ENCODE peak calls at places on chromosomes 4 and X, in four cellular contexts. E is cardiac muscle cell, H is transverse colon, J is colonic mucosa. X is an unnamed sample.
A peak's percentile ranks its signal among the peaks of the same experiment; 100 is the strongest.

GRCh38 chr4:186015212-186015817 is 53.6 kb upstream of the TLR3 start:
- DNase-seq in E (no peak), H (no peak), J (no peak), X (no peak)

GRCh38 chr4:153420361-153420760 is 45.8 kb upstream of the TMEM131L start:
- DNase-seq in E (peak; percentile 30), H (no peak), J (no peak), X (no peak)

GRCh38 chr4:59553063-59553738 is 1646.9 kb upstream of the ADGRL3 start:
- DNase-seq in E (peak; percentile 0), H (no peak), J (no peak), X (no peak)

GRCh38 chr4:128385683-128386304 is 98.2 kb upstream of the PGRMC2 start:
- DNase-seq in E (peak; percentile 58), H (no peak), J (no peak), X (no peak)

GRCh38 chrX:107205770-107206696 is at the start of the genes DNAAF6 and NUP62CL:
- DNase-seq in E (peak; percentile 31), H (peak; percentile 72), J (peak; percentile 75), X (peak; percentile 54)

GRCh38 chrX:9948406-9948805 is 18.8 kb upstream of the CLDN34 start:
- DNase-seq in E (no peak), H (no peak), J (no peak), X (no peak)

GRCh38 chr4:124484940-124485339 is 227.6 kb downstream of the ANKRD50 start:
- DNase-seq in E (no peak), H (no peak), J (no peak), X (no peak)

GRCh38 chr4:6761540-6762243 is 20.8 kb upstream of the KIAA0232 start:
- DNase-seq in E (no peak), H (no peak), J (no peak), X (no peak)

GRCh38 chr4:41304221-41304620 is 47.5 kb downstream of the UCHL1 start:
- DNase-seq in E (no peak), H (no peak), J (no peak), X (no peak)

GRCh38 chr4:108937066-108937465 is 174.2 kb upstream of the ETNPPL start:
- DNase-seq in E (no peak), H (no peak), J (no peak), X (no peak)

GRCh38 chr4:138576684-138577083 is 334.5 kb upstream of the SLC7A11 start:
- DNase-seq in E (peak; percentile 64), H (no peak), J (no peak), X (no peak)

GRCh38 chr4:184170996-184171395 is 46.7 kb downstream of the ENPP6 start:
- DNase-seq in E (peak; percentile 26), H (no peak), J (no peak), X (no peak)

GRCh38 chr4:8110071-8110986 is 48.3 kb downstream of the ABLIM2 start:
- DNase-seq in E (peak; percentile 14), H (no peak), J (no peak), X (no peak)

GRCh38 chrX:153299855-153300254 is 21.7 kb downstream of the PNMA6F start:
- DNase-seq in E (no peak), H (no peak), J (no peak), X (no peak)

GRCh38 chr4:110963621-110964020 is 340.7 kb upstream of the PITX2 start:
- DNase-seq in E (no peak), H (no peak), J (no peak), X (no peak)

GRCh38 chrX:9957743-9958142 is 9.4 kb upstream of the CLDN34 start:
- DNase-seq in E (no peak), H (no peak), J (no peak), X (no peak)

GRCh38 chr4:83009529-83009928 is 1.1 kb downstream of the LIN54 start:
- DNase-seq in E (peak; percentile 39), H (no peak), J (no peak), X (no peak)

GRCh38 chrX:21373637-21374162 is 518 bp upstream of the CNKSR2 start:
- DNase-seq in E (no peak), H (no peak), J (peak; percentile 48), X (no peak)

GRCh38 chrX:135707880-135708279 is 5.6 kb upstream of the CT45A1 start:
- DNase-seq in E (peak; percentile 0), H (peak; percentile 16), J (peak; percentile 34), X (no peak)

GRCh38 chr4:39855909-39856512 is 121.7 kb downstream of the PDS5A start:
- DNase-seq in E (peak; percentile 13), H (no peak), J (no peak), X (no peak)

GRCh38 chr4:84596826-84597225 is 13.9 kb downstream of the CDS1 start:
- DNase-seq in E (no peak), H (no peak), J (peak; percentile 34), X (no peak)

DNA sequence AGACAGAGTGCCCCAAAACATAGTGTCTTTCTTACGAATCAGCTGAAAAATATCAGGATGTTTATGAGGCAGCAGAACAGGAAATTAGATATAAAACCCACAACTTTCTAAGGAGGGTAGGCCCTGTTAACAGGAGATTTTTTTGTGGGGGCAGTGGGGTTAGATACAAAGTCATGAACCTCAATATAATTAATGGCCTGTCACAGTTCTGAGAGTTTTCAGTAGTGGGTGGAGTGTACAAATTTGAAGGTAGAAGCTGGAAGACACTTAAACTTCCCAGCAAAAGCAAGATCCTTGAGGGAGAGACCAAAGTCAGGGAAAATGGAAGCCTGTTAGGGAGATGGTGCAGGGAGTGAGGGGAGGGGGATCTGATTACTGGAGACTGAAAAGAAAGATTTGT is 17.4 kb downstream of the PAGE4 start:
- DNase-seq in E (no peak), H (no peak), J (no peak), X (no peak)
- H3K9me3 ChIP-seq in E (no peaks in the 10 kb centered on the region), H (no peaks in the 10 kb centered on the region), J (no peaks in the 10 kb centered on the region), X (no peaks in the 10 kb centered on the region)

GRCh38 chrX:154328646-154329045 is 33.1 kb downstream of the TKTL1 start:
- DNase-seq in E (no peak), H (no peak), J (no peak), X (no peak)
- H3K9me3 ChIP-seq in E (no peaks in the 10 kb centered on the region), H (no peaks in the 10 kb centered on the region), J (no peaks in the 10 kb centered on the region), X (no peaks in the 10 kb centered on the region)

GRCh38 chr4:107705742-107706556 is 14.1 kb downstream of the PAPSS1 start:
- DNase-seq in E (no peak), H (no peak), J (no peak), X (no peak)
- H3K9me3 ChIP-seq in E (no peaks in the 10 kb centered on the region), H (peaks cover 27% of the 10 kb centered on the region), J (no peaks in the 10 kb centered on the region), X (peaks cover 15% of the 10 kb centered on the region)

GRCh38 chr4:80459918-80460473 is 124.5 kb downstream of the CFAP299 start:
- DNase-seq in E (no peak), H (no peak), J (no peak), X (no peak)
- H3K9me3 ChIP-seq in E (no peaks in the 10 kb centered on the region), H (no peaks in the 10 kb centered on the region), J (no peaks in the 10 kb centered on the region), X (no peaks in the 10 kb centered on the region)

GRCh38 chr4:33650036-33650435 is 2594.3 kb downstream of the ARAP2 start:
- DNase-seq in E (peak; percentile 9), H (no peak), J (no peak), X (no peak)
- H3K9me3 ChIP-seq in E (no peaks in the 10 kb centered on the region), H (peaks cover 1% of the 10 kb centered on the region), J (no peaks in the 10 kb centered on the region), X (no peaks in the 10 kb centered on the region)

GRCh38 chr4:146621-147020 is 22.3 kb downstream of the ZNF718 start:
- DNase-seq in E (no peak), H (no peak), J (no peak), X (no peak)
- H3K9me3 ChIP-seq in E (peaks cover 4% of the 10 kb centered on the region), H (peaks cover 81% of the 10 kb centered on the region), J (peaks cover 7% of the 10 kb centered on the region), X (peaks cover 34% of the 10 kb centered on the region)

GRCh38 chrX:44904542-44905115 is 31.6 kb downstream of the KDM6A start:
- DNase-seq in E (no peak), H (no peak), J (no peak), X (no peak)

GRCh38 chrX:44906542-44906941 is 33.6 kb downstream of the KDM6A start:
- DNase-seq in E (no peak), H (no peak), J (no peak), X (no peak)

GRCh38 chrX:44908198-44908597 is 35.2 kb downstream of the KDM6A start:
- DNase-seq in E (peak; percentile 40), H (no peak), J (no peak), X (no peak)

GRCh38 chrX:44906041-44906440 is 33.1 kb downstream of the KDM6A start:
- DNase-seq in E (no peak), H (no peak), J (no peak), X (no peak)

GRCh38 chrX:44908838-44909237 is 35.9 kb downstream of the KDM6A start:
- DNase-seq in E (no peak), H (no peak), J (no peak), X (no peak)
- H3K9me3 ChIP-seq in E (no peaks in the 10 kb centered on the region), H (no peaks in the 10 kb centered on the region), J (no peaks in the 10 kb centered on the region), X (no peaks in the 10 kb centered on the region)

DNA sequence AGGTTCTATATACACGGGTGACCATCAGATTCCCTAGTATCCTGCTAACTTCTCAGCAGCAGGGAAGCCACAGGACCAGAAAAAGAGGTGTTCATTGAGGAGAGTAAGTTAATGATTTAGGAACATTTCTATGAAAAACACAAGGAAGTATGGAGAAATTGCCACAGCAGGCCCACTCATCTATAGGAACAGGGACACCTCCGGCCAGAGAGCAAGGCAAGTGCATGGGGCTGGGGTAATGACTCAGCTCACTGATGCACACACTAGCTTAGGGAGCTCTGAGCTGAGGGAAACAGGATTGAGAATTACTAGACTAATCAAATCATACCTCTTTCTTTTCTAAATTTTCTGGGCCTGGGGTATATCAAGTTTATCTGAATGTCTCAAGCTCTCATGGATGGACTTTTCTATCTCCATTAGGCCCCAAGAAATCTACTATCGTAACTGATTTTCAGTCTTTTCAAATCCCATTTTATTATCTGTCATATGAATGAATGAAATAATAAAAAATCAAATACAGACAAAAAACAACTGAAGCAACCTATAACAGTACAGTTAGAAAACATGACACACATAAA is 89.9 kb downstream of the FBXO8 start:
- DNase-seq in E (no peak), H (no peak), J (no peak), X (no peak)
- H3K9me3 ChIP-seq in E (no peaks in the 10 kb centered on the region), H (no peaks in the 10 kb centered on the region), J (no peaks in the 10 kb centered on the region), X (no peaks in the 10 kb centered on the region)

DNA sequence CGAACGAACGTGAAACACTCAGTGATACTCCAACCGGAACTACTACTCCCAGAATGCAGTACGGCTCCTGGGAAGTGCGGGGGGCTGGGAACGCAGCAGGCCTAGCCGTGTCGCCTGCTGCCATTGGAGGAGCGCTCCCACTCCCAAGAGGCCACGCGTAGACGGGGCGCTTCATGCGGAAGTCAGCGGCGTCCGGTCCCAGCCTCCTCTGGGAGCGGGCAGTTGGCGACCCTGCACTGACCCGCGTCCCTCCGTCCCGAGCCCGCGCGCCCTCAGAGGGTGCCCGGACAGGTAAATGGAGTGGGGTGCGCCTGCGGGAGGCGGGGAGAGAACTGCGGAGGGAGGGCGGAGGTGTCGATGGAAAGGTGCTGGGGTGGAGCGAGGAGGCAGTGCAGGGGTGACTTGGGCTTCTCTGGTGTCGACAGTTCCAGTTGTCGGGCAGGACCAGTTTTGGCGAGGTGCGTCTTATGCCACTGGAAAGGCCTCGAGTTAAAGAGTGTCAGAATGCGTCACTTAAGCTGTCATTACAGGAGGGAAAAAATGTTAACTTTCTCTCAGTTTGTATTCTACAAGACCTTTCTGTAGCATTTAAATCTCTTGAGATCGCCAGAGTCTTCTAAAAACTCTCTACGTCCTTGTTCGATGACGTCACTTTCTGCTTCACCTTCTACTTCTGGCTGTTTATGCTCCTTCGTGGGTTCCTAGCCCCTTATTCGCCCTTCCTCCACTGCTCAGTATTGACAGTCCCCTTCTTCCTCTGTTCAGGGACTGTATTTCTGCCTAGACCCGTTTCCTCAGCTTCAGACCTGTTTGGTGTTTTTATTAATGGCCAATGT is at the start of gene VAMP7:
- DNase-seq in E (peak; percentile 90), H (peak; percentile 89), J (peak; percentile 89), X (peak; percentile 57)
- H3K9me3 ChIP-seq in E (no peaks in the 10 kb centered on the region), H (no peaks in the 10 kb centered on the region), J (no peaks in the 10 kb centered on the region), X (no peaks in the 10 kb centered on the region)

GRCh38 chrX:69546417-69546816 is 42.3 kb downstream of the NALF2 start:
- DNase-seq in E (no peak), H (no peak), J (no peak), X (no peak)
- H3K9me3 ChIP-seq in E (no peaks in the 10 kb centered on the region), H (no peaks in the 10 kb centered on the region), J (no peaks in the 10 kb centered on the region), X (no peaks in the 10 kb centered on the region)